ENCODE peak calls at places on chromosome 9, in five cellular contexts. E is H7, S is non-pigmented ciliary epithelial cell, I is progenitor cell of endocrine pancreas, M is GM13976. A is an unnamed sample.

GRCh38 chr9:1708215-1708614 is 306.9 kb upstream of the SMARCA2 start:
- DNase-seq in E (no peak), S (no peak), I (no peak), M (no peak), A (no peak)

GRCh38 chr9:88429595-88430430 is 41.6 kb downstream of the SPIN1 start:
- DNase-seq in E (no peak), S (no peak), I (no peak), M (no peak), A (no peak)

GRCh38 chr9:15531380-15531779 is 20.6 kb upstream of the PSIP1 start:
- DNase-seq in E (no peak), S (no peak), I (no peak), M (peak), A (no peak)

GRCh38 chr9:128729302-128729701 is 5.4 kb upstream of the ZDHHC12 start:
- DNase-seq in E (no peak), S (no peak), I (no peak), M (no peak), A (no peak)

GRCh38 chr9:98326402-98327248 is 71.2 kb upstream of the TBC1D2 start:
- DNase-seq in E (no peak), S (no peak), I (no peak), M (no peak), A (no peak)

GRCh38 chr9:1759901-1760300 is 255.2 kb upstream of the SMARCA2 start:
- DNase-seq in E (no peak), S (no peak), I (no peak), M (no peak), A (no peak)

GRCh38 chr9:37639109-37639748 is 11.5 kb upstream of the FRMPD1 start:
- DNase-seq in E (no peak), S (no peak), I (no peak), M (no peak), A (no peak)

GRCh38 chr9:126131066-126132010 is 195.3 kb upstream of the MVB12B start:
- DNase-seq in E (peak), S (no peak), I (no peak), M (no peak), A (no peak)

GRCh38 chr9:17905356-17906203 is 326.7 kb downstream of the SH3GL2 start:
- DNase-seq in E (peak), S (no peak), I (no peak), M (no peak), A (no peak)

GRCh38 chr9:137408651-137409405 is 14.1 kb downstream of the EXD3 start:
- DNase-seq in E (peak), S (no peak), I (no peak), M (no peak), A (no peak)

GRCh38 chr9:70511858-70512257 is 97.4 kb upstream of the KLF9 start:
- DNase-seq in E (no peak), S (no peak), I (no peak), M (no peak), A (no peak)

GRCh38 chr9:10045598-10045997 is 567.2 kb downstream of the PTPRD start:
- DNase-seq in E (no peak), S (peak), I (no peak), M (no peak), A (peak)

GRCh38 chr9:87499455-87500015 is 1.9 kb downstream of the DAPK1 start:
- DNase-seq in E (no peak), S (no peak), I (no peak), M (peak), A (no peak)

GRCh38 chr9:34454571-34455065 is 3.8 kb downstream of the FAM219A start:
- DNase-seq in E (peak), S (no peak), I (no peak), M (no peak), A (peak)

GRCh38 chr9:132141948-132142594 is 19.8 kb upstream of the NTNG2 start:
- DNase-seq in E (peak), S (no peak), I (no peak), M (no peak), A (no peak)

GRCh38 chr9:27386759-27387158 is 89.8 kb upstream of the EQTN start:
- DNase-seq in E (no peak), S (no peak), I (no peak), M (no peak), A (peak)

GRCh38 chr9:112790231-112790774 is 39.7 kb downstream of the SNX30 start:
- DNase-seq in E (no peak), S (no peak), I (no peak), M (no peak), A (no peak)

GRCh38 chr9:8632493-8632892 is 832.9 kb upstream of the DMAC1 start:
- DNase-seq in E (no peak), S (no peak), I (no peak), M (no peak), A (no peak)

GRCh38 chr9:127758843-127759242 is 19.6 kb downstream of the SH2D3C start:
- DNase-seq in E (no peak), S (no peak), I (no peak), M (no peak), A (no peak)

GRCh38 chr9:100575765-100576368 is 2.0 kb upstream of the CAVIN4 start:
- DNase-seq in E (no peak), S (no peak), I (no peak), M (no peak), A (no peak)

GRCh38 chr9:121494192-121494591 is 5.5 kb downstream of the GGTA1 start:
- DNase-seq in E (no peak), S (no peak), I (no peak), M (peak), A (no peak)

GRCh38 chr9:109830587-109830986 is 50.6 kb downstream of the PALM2AKAP2 start:
- DNase-seq in E (no peak), S (no peak), I (no peak), M (no peak), A (no peak)

GRCh38 chr9:136100700-136101614 is 5.9 kb upstream of the NACC2 start:
- DNase-seq in E (peak), S (no peak), I (no peak), M (no peak), A (no peak)

GRCh38 chr9:127525426-127526188 is 74.3 kb downstream of the LRSAM1 start:
- DNase-seq in E (no peak), S (no peak), I (no peak), M (no peak), A (peak)